ENCODE peak calls at places on chromosome 2, in nine cellular contexts. J, W, N, R, D, S, V, M and I are unnamed samples.

GRCh38 chr2:231047922-231048544 is 8.6 kb upstream of the PSMD1 start:
- DNase-seq in W (no peak), M (no peak), S (no peak), R (no peak), N (no peak), V (no peak), J (no peak), D (no peak), I (no peak)

GRCh38 chr2:180542510-180542909 is 437.9 kb upstream of the UBE2E3 start:
- DNase-seq in W (no peak), S (no peak), V (no peak), M (no peak), R (no peak), J (no peak), N (no peak), D (no peak), I (no peak)

GRCh38 chr2:32666704-32667103 is 38.9 kb downstream of the TTC27 start:
- DNase-seq in M (no peak), J (no peak), D (no peak), R (no peak), S (no peak), W (no peak), V (no peak), N (no peak), I (no peak)

GRCh38 chr2:222311978-222312738 is 13.4 kb upstream of the PAX3 start:
- DNase-seq in N (peak; percentile 65), D (no peak), J (no peak), M (no peak), S (no peak), R (no peak), W (no peak), V (no peak), I (no peak)

GRCh38 chr2:45069711-45070664 is 60.7 kb upstream of the SIX2 start:
- DNase-seq in M (no peak), J (no peak), N (peak; percentile 37), V (no peak), R (no peak), W (no peak), D (no peak), S (no peak), I (no peak)

GRCh38 chr2:11829947-11830707 is 83.7 kb downstream of the LPIN1 start:
- DNase-seq in V (peak; percentile 90), N (peak; percentile 90), W (peak; percentile 83), S (peak; percentile 95), D (peak; percentile 98), M (peak; percentile 87), J (peak; percentile 84), R (peak; percentile 64), I (peak; percentile 56)

GRCh38 chr2:118737690-118738089 is 109.8 kb downstream of the EN1 start:
- DNase-seq in V (peak; percentile 15), S (no peak), J (no peak), D (peak; percentile 10), W (no peak), R (no peak), N (no peak), M (no peak), I (no peak)

GRCh38 chr2:98507940-98508689 is 63.5 kb downstream of the INPP4A start:
- DNase-seq in R (peak; percentile 44), S (no peak), W (no peak), D (no peak), N (no peak), V (no peak), J (no peak), M (no peak), I (no peak)

GRCh38 chr2:120622886-120623753 is 112.5 kb upstream of the GLI2 start:
- DNase-seq in M (no peak), W (no peak), V (no peak), R (no peak), S (no peak), D (no peak), N (no peak), J (no peak), I (no peak)

GRCh38 chr2:172285010-172285621 is 142.3 kb upstream of the ITGA6 start:
- DNase-seq in S (peak; percentile 70), V (peak; percentile 71), M (peak; percentile 57), J (no peak), R (no peak), W (no peak), D (peak; percentile 48), N (peak; percentile 92), I (no peak)